ENCODE peak calls at places on chromosomes 2 and 18, in four cellular contexts. One of them, this sample, is unnamed.
A peak's percentile ranks its signal among the peaks of the same experiment; 100 is the strongest.

GRCh38 chr18:42051411-42051810 is 96.4 kb downstream of the PIK3C3 start:
- DNase-seq in astrocyte of the spinal cord: no peak
- DNase-seq in epithelial cell of esophagus: peak; percentile 59
- DNase-seq in NCI-H2171 treated with DMSO at 0.1 percent for 48 hours: no peak
- DNase-seq in this sample: no peak

GRCh38 chr2:219459460-219460311 is 25.0 kb downstream of the SPEG start:
- DNase-seq in astrocyte of the spinal cord: peak; percentile 52
- DNase-seq in epithelial cell of esophagus: peak; percentile 42
- DNase-seq in NCI-H2171 treated with DMSO at 0.1 percent for 48 hours: no peak
- DNase-seq in this sample: peak; percentile 47

GRCh38 chr2:69159988-69160387 is 147.0 kb downstream of the ANTXR1 start:
- DNase-seq in astrocyte of the spinal cord: no peak
- DNase-seq in epithelial cell of esophagus: peak; percentile 69
- DNase-seq in NCI-H2171 treated with DMSO at 0.1 percent for 48 hours: peak; percentile 91
- DNase-seq in this sample: no peak

GRCh38 chr2:33236457-33236856 is 240.0 kb upstream of the RASGRP3 start:
- DNase-seq in astrocyte of the spinal cord: peak; percentile 84
- DNase-seq in epithelial cell of esophagus: peak; percentile 52
- DNase-seq in NCI-H2171 treated with DMSO at 0.1 percent for 48 hours: no peak
- DNase-seq in this sample: peak; percentile 89

GRCh38 chr2:127155901-127156300 is 48.9 kb upstream of the BIN1 start:
- DNase-seq in astrocyte of the spinal cord: peak; percentile 43
- DNase-seq in epithelial cell of esophagus: no peak
- DNase-seq in NCI-H2171 treated with DMSO at 0.1 percent for 48 hours: no peak
- DNase-seq in this sample: peak; percentile 61

GRCh38 chr2:207239754-207240494 is 74.2 kb upstream of the KLF7 start:
- DNase-seq in astrocyte of the spinal cord: peak; percentile 81
- DNase-seq in epithelial cell of esophagus: peak; percentile 94
- DNase-seq in NCI-H2171 treated with DMSO at 0.1 percent for 48 hours: peak; percentile 49
- DNase-seq in this sample: peak; percentile 86

GRCh38 chr2:198791623-198792022 is 666.1 kb downstream of the SATB2 start:
- DNase-seq in astrocyte of the spinal cord: no peak
- DNase-seq in epithelial cell of esophagus: no peak
- DNase-seq in NCI-H2171 treated with DMSO at 0.1 percent for 48 hours: no peak
- DNase-seq in this sample: no peak

GRCh38 chr18:26436176-26437031 is 111.9 kb downstream of the KCTD1 start:
- DNase-seq in astrocyte of the spinal cord: peak; percentile 87
- DNase-seq in epithelial cell of esophagus: peak; percentile 82
- DNase-seq in NCI-H2171 treated with DMSO at 0.1 percent for 48 hours: no peak
- DNase-seq in this sample: peak; percentile 91

GRCh38 chr2:118197011-118197695 is 108.9 kb downstream of the INSIG2 start:
- DNase-seq in astrocyte of the spinal cord: peak; percentile 2
- DNase-seq in epithelial cell of esophagus: peak; percentile 23
- DNase-seq in NCI-H2171 treated with DMSO at 0.1 percent for 48 hours: peak; percentile 4
- DNase-seq in this sample: peak; percentile 36

GRCh38 chr2:15471606-15472005 is 89.5 kb downstream of the NBAS start:
- DNase-seq in astrocyte of the spinal cord: no peak
- DNase-seq in epithelial cell of esophagus: no peak
- DNase-seq in NCI-H2171 treated with DMSO at 0.1 percent for 48 hours: peak; percentile 5
- DNase-seq in this sample: no peak

GRCh38 chr2:163733301-163733938 is 2.4 kb downstream of the FIGN start:
- DNase-seq in astrocyte of the spinal cord: peak; percentile 38
- DNase-seq in epithelial cell of esophagus: no peak
- DNase-seq in NCI-H2171 treated with DMSO at 0.1 percent for 48 hours: no peak
- DNase-seq in this sample: no peak

GRCh38 chr2:182916417-182916816 is 50.0 kb upstream of the FRZB start:
- DNase-seq in astrocyte of the spinal cord: no peak
- DNase-seq in epithelial cell of esophagus: no peak
- DNase-seq in NCI-H2171 treated with DMSO at 0.1 percent for 48 hours: no peak
- DNase-seq in this sample: no peak

GRCh38 chr2:144027593-144027992 is 492.3 kb downstream of the ZEB2 start:
- DNase-seq in astrocyte of the spinal cord: no peak
- DNase-seq in epithelial cell of esophagus: no peak
- DNase-seq in NCI-H2171 treated with DMSO at 0.1 percent for 48 hours: no peak
- DNase-seq in this sample: no peak

GRCh38 chr2:127293386-127293757 is 572 bp downstream of the ERCC3 start:
- DNase-seq in astrocyte of the spinal cord: peak; percentile 5
- DNase-seq in epithelial cell of esophagus: peak; percentile 32
- DNase-seq in NCI-H2171 treated with DMSO at 0.1 percent for 48 hours: no peak
- DNase-seq in this sample: peak; percentile 18

GRCh38 chr2:180753809-180754761 is 226.3 kb upstream of the UBE2E3 start:
- DNase-seq in astrocyte of the spinal cord: peak; percentile 66
- DNase-seq in epithelial cell of esophagus: peak; percentile 83
- DNase-seq in NCI-H2171 treated with DMSO at 0.1 percent for 48 hours: no peak
- DNase-seq in this sample: peak; percentile 59

GRCh38 chr18:46302866-46303485 is 198.8 kb downstream of the HAUS1 start:
- DNase-seq in astrocyte of the spinal cord: no peak
- DNase-seq in epithelial cell of esophagus: no peak
- DNase-seq in NCI-H2171 treated with DMSO at 0.1 percent for 48 hours: no peak
- DNase-seq in this sample: no peak

GRCh38 chr2:210568108-210568507 is 11.7 kb downstream of the CPS1 start:
- DNase-seq in astrocyte of the spinal cord: no peak
- DNase-seq in epithelial cell of esophagus: no peak
- DNase-seq in NCI-H2171 treated with DMSO at 0.1 percent for 48 hours: no peak
- DNase-seq in this sample: no peak

GRCh38 chr18:44149706-44150105 is 531.0 kb upstream of the SETBP1 start:
- DNase-seq in astrocyte of the spinal cord: peak; percentile 89
- DNase-seq in epithelial cell of esophagus: peak; percentile 95
- DNase-seq in NCI-H2171 treated with DMSO at 0.1 percent for 48 hours: no peak
- DNase-seq in this sample: peak; percentile 92

GRCh38 chr2:127174176-127174575 is 45.9 kb downstream of the CYP27C1 start:
- DNase-seq in astrocyte of the spinal cord: peak; percentile 46
- DNase-seq in epithelial cell of esophagus: no peak
- DNase-seq in NCI-H2171 treated with DMSO at 0.1 percent for 48 hours: no peak
- DNase-seq in this sample: peak; percentile 22

GRCh38 chr2:49928541-49928940 is 774.2 kb upstream of the FSHR start:
- DNase-seq in astrocyte of the spinal cord: no peak
- DNase-seq in epithelial cell of esophagus: no peak
- DNase-seq in NCI-H2171 treated with DMSO at 0.1 percent for 48 hours: no peak
- DNase-seq in this sample: no peak

This sample was measured in iris pigment epithelial cell.